ENCODE peak calls at places on chromosomes 7 and 10, in eight cellular contexts. N is heart left ventricle; R is mesenchymal stem cell; I is effector memory CD4-positive, alpha-beta T cell; K is neural progenitor cell; D is left ventricle myocardium inferior; M is GM23248; L is tibial artery. A is an unnamed sample. For H3K4me1, the result is how much of the 10 kb centered on the place peaks cover.

GRCh38 chr10:94076325-94076841 is 82.7 kb downstream of the PLCE1 start:
- DNase-seq in K (peak), I (no peak), L (no peak), N (no peak), D (no peak), M (peak), R (peak), A (peak)

GRCh38 chr10:132078746-132079345 is 13.1 kb downstream of the JAKMIP3 start:
- DNase-seq in L (no peak), I (no peak), K (peak), N (peak), M (no peak), R (no peak), D (no peak), A (no peak)

GRCh38 chr7:114175140-114175539 is 239.5 kb upstream of the FOXP2 start:
- DNase-seq in K (no peak), I (no peak), M (peak), N (no peak), R (no peak), L (no peak), D (no peak), A (no peak)

GRCh38 chr7:64946772-64947171 is 43.7 kb downstream of the ZNF273 start:
- DNase-seq in I (no peak), N (no peak), K (peak), M (peak), L (no peak), R (no peak), D (no peak), A (peak)

GRCh38 chr10:116833986-116834760 is 15.1 kb upstream of the ENO4 start:
- DNase-seq in R (no peak), L (no peak), D (no peak), K (peak), M (no peak), N (no peak), I (no peak), A (no peak)

GRCh38 chr7:36591643-36592042 is 132.7 kb downstream of the AOAH start:
- DNase-seq in M (no peak), I (no peak), D (no peak), N (no peak), R (no peak), L (no peak), K (no peak), A (no peak)

GRCh38 chr7:96998333-96998732 is 7.0 kb upstream of the DLX6 start:
- DNase-seq in L (no peak), D (no peak), M (no peak), K (no peak), R (no peak), N (no peak), I (no peak), A (no peak)

GRCh38 chr10:133247681-133248333 is 10.2 kb downstream of the VENTX start:
- DNase-seq in R (no peak), M (no peak), K (no peak), L (no peak), I (no peak), D (no peak), N (no peak), A (no peak)

GRCh38 chr7:148738737-148739535 is 40.2 kb downstream of the CUL1 start:
- DNase-seq in L (no peak), M (peak), N (no peak), K (no peak), D (no peak), R (peak), I (no peak), A (peak)

GRCh38 chr10:29761916-29762315 is 127.1 kb upstream of the SVIL start:
- DNase-seq in L (no peak), D (no peak), M (no peak), N (no peak), I (no peak), K (no peak), R (no peak), A (no peak)

GRCh38 chr10:110483633-110484032 is 14.1 kb upstream of the DUSP5 start:
- DNase-seq in I (no peak), R (no peak), K (no peak), L (no peak), D (no peak), M (no peak), N (no peak), A (no peak)

GRCh38 chr10:105879396-105879795 is 1238.3 kb downstream of the SORCS3 start:
- DNase-seq in R (no peak), M (no peak), K (no peak), N (no peak), D (no peak), I (no peak), L (no peak), A (no peak)

GRCh38 chr10:118243907-118244306 is 98.2 kb downstream of the FAM204A start:
- DNase-seq in N (no peak), K (no peak), I (no peak), D (no peak), R (no peak), M (no peak), L (no peak), A (no peak)

GRCh38 chr7:12089951-12090756 is 120.9 kb upstream of the TMEM106B start:
- DNase-seq in R (no peak), K (no peak), L (no peak), N (no peak), M (no peak), I (no peak), D (no peak), A (peak)

GRCh38 chr10:1366277-1366676 is 310.1 kb downstream of the WDR37 start:
- DNase-seq in L (no peak), M (no peak), I (no peak), D (no peak), K (no peak), R (no peak), N (no peak), A (no peak)

GRCh38 chr10:109689785-109690184 is 233.5 kb downstream of the XPNPEP1 start:
- DNase-seq in L (no peak), D (no peak), K (no peak), I (no peak), N (no peak), R (no peak), M (no peak), A (no peak)

GRCh38 chr10:119207367-119207668 is at the start of gene GRK5:
- DNase-seq in D (peak), K (peak), R (peak), I (peak), M (peak), N (peak), L (peak), A (peak)

GRCh38 chr7:76358478-76359110 is at the start of gene YWHAG:
- DNase-seq in K (peak), D (peak), N (peak), R (peak), L (peak), I (peak), M (peak), A (peak)

GRCh38 chr7:101567231-101567630 is 61.9 kb downstream of the MYL10 start:
- DNase-seq in N (no peak), R (no peak), K (peak), D (no peak), I (no peak), M (no peak), L (peak), A (no peak)

GRCh38 chr7:116968626-116969025 is 15.3 kb downstream of the ST7 start:
- DNase-seq in D (no peak), I (no peak), M (no peak), N (no peak), L (no peak), R (no peak), K (no peak), A (peak)

GRCh38 chr7:133512560-133512959 is 259.7 kb downstream of the EXOC4 start:
- DNase-seq in K (no peak), L (no peak), I (no peak), R (peak), M (no peak), D (no peak), N (no peak), A (peak)

GRCh38 chr10:71685554-71686202 is 33.9 kb downstream of the C10orf105 start:
- DNase-seq in I (no peak), N (no peak), D (no peak), M (no peak), L (no peak), R (no peak), K (peak), A (no peak)

GRCh38 chr10:108392286-108392685 is 1227.8 kb upstream of the SORCS1 start:
- DNase-seq in K (no peak), M (peak), R (peak), D (no peak), L (no peak), N (no peak), I (no peak), A (no peak)

GRCh38 chr7:88927-89921 is 103.1 kb upstream of the FAM20C start:
- DNase-seq in I (no peak), R (peak), N (peak), K (no peak), L (peak), D (peak), M (peak), A (peak)

GRCh38 chr10:126459878-126460481 is 71.7 kb upstream of the ADAM12 start:
- DNase-seq in I (no peak), L (no peak), D (no peak), N (no peak), R (peak), M (peak), K (no peak), A (no peak)

GRCh38 chr7:108613147-108613948 is 43.7 kb downstream of the DNAJB9 start:
- DNase-seq in N (no peak), R (peak), K (peak), M (peak), D (no peak), I (no peak), L (no peak), A (peak)

GRCh38 chr7:2779086-2779485 is 65.0 kb downstream of the GNA12 start:
- DNase-seq in M (no peak), D (no peak), L (no peak), N (no peak), K (no peak), I (no peak), R (peak), A (no peak)

GRCh38 chr10:124649209-124649608 is 95.0 kb downstream of the FAM53B start:
- DNase-seq in N (peak), I (no peak), R (peak), D (peak), M (peak), L (no peak), K (no peak), A (peak)

GRCh38 chr7:36037121-36037662 is 115.9 kb upstream of the EEPD1 start:
- DNase-seq in I (no peak), D (peak), K (no peak), M (peak), R (peak), L (peak), N (peak), A (no peak)

GRCh38 chr7:84057576-84057975 is 137.0 kb downstream of the SEMA3A start:
- DNase-seq in L (no peak), K (no peak), M (no peak), D (no peak), R (no peak), N (no peak), I (no peak), A (no peak)
- H3K4me1 ChIP-seq in L (under half), K (under half), M (under half), D (under half), R (under half), N (under half), I (under half), A (under half)

DNA sequence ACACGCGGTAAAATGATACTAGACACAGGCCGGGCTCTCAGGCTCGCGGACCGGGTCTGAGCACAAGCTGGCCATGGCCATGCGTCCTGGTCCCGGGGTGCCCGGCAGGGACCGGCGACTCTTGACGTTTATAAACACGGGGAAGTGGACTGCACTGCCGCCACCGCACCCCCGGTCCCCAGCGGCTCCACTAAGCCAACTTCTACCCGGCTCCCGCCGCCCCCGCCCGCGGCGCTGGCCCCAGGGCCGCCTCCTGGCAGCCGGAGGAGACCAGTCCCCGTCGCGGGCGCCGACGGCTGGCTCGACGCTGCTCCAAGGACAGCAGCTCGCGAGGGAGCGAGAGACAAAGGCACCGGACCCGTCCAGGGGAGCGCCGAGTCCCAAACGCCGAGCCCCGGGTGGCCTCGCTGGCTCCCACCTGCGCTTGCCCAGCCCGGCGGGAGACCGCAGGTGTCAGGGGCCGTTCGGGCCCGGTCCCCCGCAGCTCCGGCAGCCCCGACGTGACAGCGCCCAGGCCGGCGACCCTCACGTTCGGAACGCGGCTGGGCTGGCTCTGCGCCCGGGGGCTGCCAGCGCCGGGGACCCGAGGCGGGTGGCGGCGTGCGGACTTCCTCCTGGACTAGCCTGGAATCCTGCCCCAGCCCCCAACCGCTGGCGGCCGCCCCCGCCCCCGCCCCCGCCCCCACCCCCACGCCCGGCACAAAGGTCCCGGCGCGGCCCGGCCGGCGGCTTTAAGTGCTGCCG is 517 bp downstream of the ITGB1 start:
- DNase-seq in K (peak), L (peak), N (peak), D (peak), I (no peak), M (peak), R (no peak), A (peak)
- H3K4me1 ChIP-seq in K (under half), L (half or more), N (half or more), D (half or more), I (under half), M (half or more), R (under half), A (under half)

GRCh38 chr10:79077488-79078173 is 8.9 kb downstream of the ZMIZ1 start:
- DNase-seq in R (no peak), D (no peak), K (no peak), I (no peak), M (no peak), L (no peak), N (no peak), A (no peak)
- H3K4me1 ChIP-seq in R (half or more), D (half or more), K (under half), I (under half), M (half or more), L (half or more), N (half or more), A (under half)

GRCh38 chr7:44060948-44061644 is 4.3 kb downstream of the PGAM2 start:
- DNase-seq in K (no peak), L (peak), I (no peak), D (peak), R (no peak), M (no peak), N (no peak), A (no peak)

GRCh38 chr7:44060091-44060947 is 5.0 kb downstream of the PGAM2 start:
- DNase-seq in K (no peak), N (no peak), M (no peak), I (no peak), D (peak), L (peak), R (no peak), A (no peak)

GRCh38 chr7:44058759-44059218 is 6.6 kb downstream of the PGAM2 start:
- DNase-seq in R (no peak), K (no peak), M (no peak), I (no peak), D (peak), N (no peak), L (peak), A (no peak)

GRCh38 chr7:44057849-44058758 is 7.3 kb downstream of the PGAM2 start:
- DNase-seq in R (no peak), D (peak), K (no peak), M (no peak), I (no peak), L (peak), N (no peak), A (no peak)

GRCh38 chr7:44059219-44060090 is 5.9 kb downstream of the PGAM2 start:
- DNase-seq in N (no peak), L (peak), M (no peak), K (no peak), I (no peak), D (peak), R (no peak), A (no peak)
- H3K4me1 ChIP-seq in N (under half), L (under half), M (under half), K (under half), I (under half), D (half or more), R (under half), A (under half)

GRCh38 chr10:6574777-6575176 is 5.3 kb downstream of the PRKCQ start:
- DNase-seq in N (no peak), K (no peak), L (no peak), R (no peak), M (no peak), D (no peak), I (no peak), A (no peak)
- H3K4me1 ChIP-seq in N (under half), K (under half), L (under half), R (under half), M (under half), D (under half), I (half or more), A (under half)

GRCh38 chr10:113534428-113534827 is 18.4 kb upstream of the HABP2 start:
- DNase-seq in K (no peak), R (no peak), M (no peak), L (no peak), D (no peak), N (no peak), I (no peak), A (no peak)
- H3K4me1 ChIP-seq in K (under half), R (under half), M (under half), L (under half), D (under half), N (under half), I (under half), A (under half)

DNA sequence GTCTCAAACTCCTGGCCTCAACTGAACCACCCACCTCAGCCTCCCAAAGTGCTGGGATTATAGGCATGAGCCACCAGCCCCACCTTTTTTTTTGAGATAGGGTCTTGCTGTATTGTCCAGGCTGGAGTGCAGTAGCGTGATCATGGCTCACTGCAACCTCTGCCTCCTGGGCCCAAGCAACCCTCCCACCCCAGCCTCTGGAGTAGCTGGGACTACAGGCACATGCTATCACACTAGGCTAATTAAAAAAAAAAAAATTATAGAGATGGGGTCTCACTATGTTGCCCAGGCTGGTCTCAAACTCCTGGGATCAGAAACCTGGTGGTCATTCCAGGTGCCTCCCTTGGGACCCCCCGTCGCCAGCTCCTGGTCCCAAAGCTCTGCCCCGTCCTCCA is 25.0 kb downstream of the GTF2IRD1 start:
- DNase-seq in R (no peak), K (no peak), D (no peak), M (no peak), L (no peak), I (no peak), N (no peak), A (no peak)
- H3K4me1 ChIP-seq in R (half or more), K (under half), D (half or more), M (half or more), L (half or more), I (under half), N (half or more), A (half or more)

GRCh38 chr10:4771554-4772201 is 54.3 kb upstream of the AKR1E2 start:
- DNase-seq in L (no peak), N (no peak), M (peak), I (no peak), R (peak), K (no peak), D (no peak), A (no peak)

GRCh38 chr10:4776234-4776638 is 49.8 kb upstream of the AKR1E2 start:
- DNase-seq in R (no peak), I (no peak), D (no peak), N (no peak), M (no peak), L (no peak), K (no peak), A (no peak)

GRCh38 chr10:4778761-4779160 is 47.2 kb upstream of the AKR1E2 start:
- DNase-seq in N (no peak), I (no peak), M (no peak), K (no peak), L (no peak), D (no peak), R (no peak), A (no peak)

GRCh38 chr10:4772202-4772570 is 53.8 kb upstream of the AKR1E2 start:
- DNase-seq in M (peak), R (no peak), L (no peak), N (no peak), K (no peak), D (no peak), I (no peak), A (no peak)

DNA sequence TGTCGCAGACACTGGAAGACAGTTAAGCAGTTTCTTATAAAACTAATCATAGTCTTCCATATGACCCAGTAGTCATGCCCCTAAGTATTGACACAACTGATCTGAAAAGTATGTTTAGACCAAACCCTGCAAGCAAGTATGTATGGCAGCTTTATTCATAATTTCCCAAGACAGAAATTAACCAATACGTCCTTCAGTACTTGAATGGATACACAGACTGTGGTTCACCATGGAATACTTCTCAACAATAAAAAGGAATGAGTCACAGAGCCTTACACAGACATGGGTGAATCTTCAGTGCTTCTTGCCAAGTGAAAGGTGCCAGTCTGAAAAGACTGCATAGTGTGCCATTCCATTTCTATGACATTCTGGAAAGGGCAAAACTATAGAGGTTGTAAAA is 50.2 kb upstream of the AKR1E2 start:
- DNase-seq in R (peak), M (peak), I (no peak), D (no peak), K (no peak), N (no peak), L (no peak), A (no peak)
- H3K4me1 ChIP-seq in R (under half), M (half or more), I (under half), D (under half), K (under half), N (under half), L (under half), A (under half)

GRCh38 chr7:151598045-151598444 is 78.3 kb upstream of the RHEB start:
- DNase-seq in L (no peak), M (peak), N (no peak), R (peak), K (no peak), D (no peak), I (no peak), A (peak)
- H3K4me1 ChIP-seq in L (under half), M (under half), N (under half), R (under half), K (under half), D (under half), I (under half), A (under half)